ENCODE peak calls at places on chromosomes 2 and 18, in nine cellular contexts. One of them, this sample, is unnamed.
A peak's percentile ranks its signal among the peaks of the same experiment; 100 is the strongest.

GRCh38 chr2:232336241-232336736 is 42.3 kb upstream of the ALPP start:
- DNase-seq in NCI-H146: no peak
- DNase-seq in neural crest cell: no peak
- DNase-seq in CD8-positive, alpha-beta memory T cell: peak; percentile 34
- DNase-seq in psoas muscle: peak; percentile 34
- DNase-seq in fibroblast of lung: no peak
- DNase-seq in Panc1: no peak
- DNase-seq in WTC11: no peak
- DNase-seq in activated CD4-positive, alpha-beta T cell treated with anti-CD3 and anti-CD28 coated beads, Interleukin-2, amount 50 U/mL, for 4 hours: no peak
- DNase-seq in this sample: no peak

GRCh38 chr2:96554293-96555145 is 18.0 kb downstream of the ARID5A start:
- DNase-seq in NCI-H146: peak; percentile 45
- DNase-seq in CD8-positive, alpha-beta memory T cell: peak; percentile 79
- DNase-seq in fibroblast of lung: peak; percentile 61
- DNase-seq in activated CD4-positive, alpha-beta T cell treated with anti-CD3 and anti-CD28 coated beads, Interleukin-2, amount 50 U/mL, for 4 hours: peak; percentile 64
- DNase-seq in psoas muscle: peak; percentile 91
- DNase-seq in WTC11: peak; percentile 82
- DNase-seq in Panc1: no peak
- DNase-seq in neural crest cell: peak; percentile 66
- DNase-seq in this sample: peak; percentile 68

GRCh38 chr2:46254474-46254873 is 42.7 kb upstream of the EPAS1 start:
- DNase-seq in WTC11: no peak
- DNase-seq in activated CD4-positive, alpha-beta T cell treated with anti-CD3 and anti-CD28 coated beads, Interleukin-2, amount 50 U/mL, for 4 hours: no peak
- DNase-seq in Panc1: no peak
- DNase-seq in CD8-positive, alpha-beta memory T cell: no peak
- DNase-seq in fibroblast of lung: no peak
- DNase-seq in NCI-H146: no peak
- DNase-seq in neural crest cell: no peak
- DNase-seq in psoas muscle: no peak
- DNase-seq in this sample: no peak

GRCh38 chr2:20868377-20868776 is 45.5 kb upstream of the LDAH start:
- DNase-seq in CD8-positive, alpha-beta memory T cell: peak; percentile 50
- DNase-seq in NCI-H146: no peak
- DNase-seq in fibroblast of lung: no peak
- DNase-seq in WTC11: no peak
- DNase-seq in neural crest cell: no peak
- DNase-seq in psoas muscle: no peak
- DNase-seq in Panc1: no peak
- DNase-seq in activated CD4-positive, alpha-beta T cell treated with anti-CD3 and anti-CD28 coated beads, Interleukin-2, amount 50 U/mL, for 4 hours: peak; percentile 29
- DNase-seq in this sample: no peak

GRCh38 chr18:58247363-58247834 is 203.4 kb downstream of the NEDD4L start:
- DNase-seq in Panc1: no peak
- DNase-seq in NCI-H146: peak; percentile 65
- DNase-seq in fibroblast of lung: peak; percentile 29
- DNase-seq in psoas muscle: peak; percentile 51
- DNase-seq in neural crest cell: no peak
- DNase-seq in WTC11: peak; percentile 38
- DNase-seq in CD8-positive, alpha-beta memory T cell: no peak
- DNase-seq in activated CD4-positive, alpha-beta T cell treated with anti-CD3 and anti-CD28 coated beads, Interleukin-2, amount 50 U/mL, for 4 hours: no peak
- DNase-seq in this sample: peak; percentile 53

GRCh38 chr18:7908686-7909299 is 341.7 kb downstream of the PTPRM start:
- DNase-seq in NCI-H146: peak; percentile 92
- DNase-seq in CD8-positive, alpha-beta memory T cell: no peak
- DNase-seq in activated CD4-positive, alpha-beta T cell treated with anti-CD3 and anti-CD28 coated beads, Interleukin-2, amount 50 U/mL, for 4 hours: no peak
- DNase-seq in WTC11: no peak
- DNase-seq in neural crest cell: no peak
- DNase-seq in psoas muscle: no peak
- DNase-seq in fibroblast of lung: no peak
- DNase-seq in Panc1: no peak
- DNase-seq in this sample: no peak

GRCh38 chr18:8365006-8365405 is 244.2 kb upstream of the RAB12 start:
- DNase-seq in activated CD4-positive, alpha-beta T cell treated with anti-CD3 and anti-CD28 coated beads, Interleukin-2, amount 50 U/mL, for 4 hours: no peak
- DNase-seq in NCI-H146: no peak
- DNase-seq in CD8-positive, alpha-beta memory T cell: no peak
- DNase-seq in WTC11: no peak
- DNase-seq in fibroblast of lung: no peak
- DNase-seq in neural crest cell: no peak
- DNase-seq in psoas muscle: no peak
- DNase-seq in Panc1: no peak
- DNase-seq in this sample: no peak

GRCh38 chr2:174771136-174771535 is 6.9 kb upstream of the CHRNA1 start:
- DNase-seq in activated CD4-positive, alpha-beta T cell treated with anti-CD3 and anti-CD28 coated beads, Interleukin-2, amount 50 U/mL, for 4 hours: no peak
- DNase-seq in fibroblast of lung: no peak
- DNase-seq in WTC11: no peak
- DNase-seq in Panc1: no peak
- DNase-seq in neural crest cell: no peak
- DNase-seq in CD8-positive, alpha-beta memory T cell: no peak
- DNase-seq in NCI-H146: no peak
- DNase-seq in psoas muscle: no peak
- DNase-seq in this sample: no peak

GRCh38 chr2:220575963-220576362 is 948.5 kb downstream of the SLC4A3 start:
- DNase-seq in psoas muscle: no peak
- DNase-seq in NCI-H146: no peak
- DNase-seq in CD8-positive, alpha-beta memory T cell: no peak
- DNase-seq in Panc1: no peak
- DNase-seq in activated CD4-positive, alpha-beta T cell treated with anti-CD3 and anti-CD28 coated beads, Interleukin-2, amount 50 U/mL, for 4 hours: no peak
- DNase-seq in neural crest cell: no peak
- DNase-seq in fibroblast of lung: no peak
- DNase-seq in WTC11: no peak
- DNase-seq in this sample: no peak

GRCh38 chr2:239397856-239398470 is 2.9 kb downstream of the HDAC4 start:
- DNase-seq in Panc1: no peak
- DNase-seq in WTC11: no peak
- DNase-seq in psoas muscle: no peak
- DNase-seq in CD8-positive, alpha-beta memory T cell: no peak
- DNase-seq in neural crest cell: no peak
- DNase-seq in NCI-H146: no peak
- DNase-seq in fibroblast of lung: no peak
- DNase-seq in activated CD4-positive, alpha-beta T cell treated with anti-CD3 and anti-CD28 coated beads, Interleukin-2, amount 50 U/mL, for 4 hours: no peak
- DNase-seq in this sample: no peak

GRCh38 chr2:238831177-238831576 is 16.7 kb upstream of the TWIST2 start:
- DNase-seq in WTC11: no peak
- DNase-seq in fibroblast of lung: no peak
- DNase-seq in CD8-positive, alpha-beta memory T cell: no peak
- DNase-seq in activated CD4-positive, alpha-beta T cell treated with anti-CD3 and anti-CD28 coated beads, Interleukin-2, amount 50 U/mL, for 4 hours: no peak
- DNase-seq in Panc1: no peak
- DNase-seq in psoas muscle: no peak
- DNase-seq in neural crest cell: no peak
- DNase-seq in NCI-H146: no peak
- DNase-seq in this sample: no peak

GRCh38 chr2:48228345-48228684 is 301.6 kb upstream of the STON1 start:
- DNase-seq in NCI-H146: no peak
- DNase-seq in WTC11: no peak
- DNase-seq in neural crest cell: no peak
- DNase-seq in CD8-positive, alpha-beta memory T cell: no peak
- DNase-seq in Panc1: no peak
- DNase-seq in psoas muscle: no peak
- DNase-seq in activated CD4-positive, alpha-beta T cell treated with anti-CD3 and anti-CD28 coated beads, Interleukin-2, amount 50 U/mL, for 4 hours: no peak
- DNase-seq in fibroblast of lung: no peak
- DNase-seq in this sample: no peak

GRCh38 chr2:217632036-217632435 is 370.8 kb downstream of the TNS1 start:
- DNase-seq in NCI-H146: no peak
- DNase-seq in Panc1: no peak
- DNase-seq in CD8-positive, alpha-beta memory T cell: no peak
- DNase-seq in neural crest cell: no peak
- DNase-seq in fibroblast of lung: no peak
- DNase-seq in activated CD4-positive, alpha-beta T cell treated with anti-CD3 and anti-CD28 coated beads, Interleukin-2, amount 50 U/mL, for 4 hours: no peak
- DNase-seq in psoas muscle: peak; percentile 77
- DNase-seq in WTC11: no peak
- DNase-seq in this sample: no peak

GRCh38 chr2:111984213-111984604 is 70.9 kb upstream of the TMEM87B start:
- DNase-seq in CD8-positive, alpha-beta memory T cell: no peak
- DNase-seq in fibroblast of lung: no peak
- DNase-seq in activated CD4-positive, alpha-beta T cell treated with anti-CD3 and anti-CD28 coated beads, Interleukin-2, amount 50 U/mL, for 4 hours: no peak
- DNase-seq in NCI-H146: no peak
- DNase-seq in WTC11: no peak
- DNase-seq in neural crest cell: no peak
- DNase-seq in Panc1: no peak
- DNase-seq in psoas muscle: no peak
- DNase-seq in this sample: no peak

GRCh38 chr18:9563326-9563725 is 51.0 kb downstream of the PPP4R1 start:
- DNase-seq in activated CD4-positive, alpha-beta T cell treated with anti-CD3 and anti-CD28 coated beads, Interleukin-2, amount 50 U/mL, for 4 hours: no peak
- DNase-seq in fibroblast of lung: no peak
- DNase-seq in psoas muscle: no peak
- DNase-seq in CD8-positive, alpha-beta memory T cell: no peak
- DNase-seq in neural crest cell: no peak
- DNase-seq in WTC11: no peak
- DNase-seq in Panc1: no peak
- DNase-seq in NCI-H146: no peak
- DNase-seq in this sample: no peak

GRCh38 chr2:205748660-205749059 is 66.4 kb downstream of the NRP2 start:
- DNase-seq in activated CD4-positive, alpha-beta T cell treated with anti-CD3 and anti-CD28 coated beads, Interleukin-2, amount 50 U/mL, for 4 hours: no peak
- DNase-seq in CD8-positive, alpha-beta memory T cell: no peak
- DNase-seq in Panc1: no peak
- DNase-seq in fibroblast of lung: no peak
- DNase-seq in NCI-H146: peak; percentile 51
- DNase-seq in neural crest cell: no peak
- DNase-seq in WTC11: no peak
- DNase-seq in psoas muscle: no peak
- DNase-seq in this sample: no peak

GRCh38 chr2:133130548-133131246 is 437.6 kb downstream of the NCKAP5 start:
- DNase-seq in fibroblast of lung: no peak
- DNase-seq in WTC11: no peak
- DNase-seq in NCI-H146: no peak
- DNase-seq in Panc1: peak; percentile 42
- DNase-seq in CD8-positive, alpha-beta memory T cell: no peak
- DNase-seq in activated CD4-positive, alpha-beta T cell treated with anti-CD3 and anti-CD28 coated beads, Interleukin-2, amount 50 U/mL, for 4 hours: no peak
- DNase-seq in psoas muscle: no peak
- DNase-seq in neural crest cell: no peak
- DNase-seq in this sample: no peak

GRCh38 chr2:240596491-240596931 is 10.0 kb downstream of the CAPN10 start:
- DNase-seq in psoas muscle: peak; percentile 83
- DNase-seq in Panc1: no peak
- DNase-seq in NCI-H146: no peak
- DNase-seq in fibroblast of lung: no peak
- DNase-seq in CD8-positive, alpha-beta memory T cell: peak; percentile 40
- DNase-seq in activated CD4-positive, alpha-beta T cell treated with anti-CD3 and anti-CD28 coated beads, Interleukin-2, amount 50 U/mL, for 4 hours: no peak
- DNase-seq in WTC11: no peak
- DNase-seq in neural crest cell: no peak
- DNase-seq in this sample: no peak

GRCh38 chr2:1747065-1747941 is 3.0 kb upstream of the PXDN start:
- DNase-seq in fibroblast of lung: no peak
- DNase-seq in activated CD4-positive, alpha-beta T cell treated with anti-CD3 and anti-CD28 coated beads, Interleukin-2, amount 50 U/mL, for 4 hours: no peak
- DNase-seq in WTC11: no peak
- DNase-seq in neural crest cell: no peak
- DNase-seq in NCI-H146: no peak
- DNase-seq in Panc1: no peak
- DNase-seq in CD8-positive, alpha-beta memory T cell: no peak
- DNase-seq in psoas muscle: peak; percentile 42
- DNase-seq in this sample: no peak

This sample was measured in cardiac muscle cell.